ENCODE peak calls at places on chromosome 5, in four cellular contexts. H is nephron progenitor cell, K is right lobe of liver, J is GM13977. R is an unnamed sample.

GRCh38 chr5:76391014-76391413 is 12.1 kb upstream of the IQGAP2 start:
- DNase-seq in H (no peak), K (no peak), J (no peak), R (no peak)

GRCh38 chr5:96668725-96669124 is 6.5 kb downstream of the CAST start:
- DNase-seq in H (no peak), K (peak), J (no peak), R (no peak)

GRCh38 chr5:170886210-170886894 is 24.5 kb downstream of the RANBP17 start:
- DNase-seq in H (no peak), K (no peak), J (no peak), R (no peak)

GRCh38 chr5:111530298-111530740 is 18.0 kb upstream of the STARD4 start:
- DNase-seq in H (no peak), K (peak), J (peak), R (peak)

GRCh38 chr5:138748630-138749081 is 4.6 kb upstream of the CTNNA1 start:
- DNase-seq in H (no peak), K (no peak), J (no peak), R (no peak)

GRCh38 chr5:36606437-36607113 is at the start of gene SLC1A3:
- DNase-seq in H (peak), K (peak), J (peak), R (peak)

GRCh38 chr5:160293901-160294561 is 18.3 kb downstream of the CCNJL start:
- DNase-seq in H (no peak), K (no peak), J (no peak), R (no peak)

GRCh38 chr5:125093776-125094175 is 347.3 kb upstream of the ZNF608 start:
- DNase-seq in H (no peak), K (no peak), J (no peak), R (no peak)

GRCh38 chr5:170638454-170639220 is 134.8 kb downstream of the KCNIP1 start:
- DNase-seq in H (peak), K (peak), J (peak), R (peak)

GRCh38 chr5:139806726-139807646 is 11.4 kb downstream of the PSD2 start:
- DNase-seq in H (no peak), K (no peak), J (no peak), R (no peak)

GRCh38 chr5:10202089-10202753 is 47.5 kb downstream of the ATPSCKMT start:
- DNase-seq in H (no peak), K (no peak), J (no peak), R (no peak)

GRCh38 chr5:10279925-10280720 is 27.6 kb downstream of the CMBL start:
- DNase-seq in H (no peak), K (no peak), J (no peak), R (no peak)

GRCh38 chr5:57405984-57406383 is 76.6 kb downstream of the ACTBL2 start:
- DNase-seq in H (no peak), K (no peak), J (no peak), R (no peak)

GRCh38 chr5:113031132-113031531 is 54.5 kb downstream of the DCP2 start:
- DNase-seq in H (no peak), K (no peak), J (no peak), R (no peak)

GRCh38 chr5:57749396-57749795 is 266.8 kb upstream of the ACTBL2 start:
- DNase-seq in H (no peak), K (no peak), J (no peak), R (no peak)

GRCh38 chr5:6636293-6636692 is 3.1 kb downstream of the SRD5A1 start:
- DNase-seq in H (no peak), K (peak), J (no peak), R (no peak)

GRCh38 chr5:141100243-141100805 is at the start of gene PCDHB3:
- DNase-seq in H (no peak), K (no peak), J (no peak), R (peak)

GRCh38 chr5:145246961-145247744 is 588.0 kb downstream of the PRELID2 start:
- DNase-seq in H (no peak), K (no peak), J (no peak), R (no peak)

GRCh38 chr5:167937628-167938000 is 353.8 kb upstream of the WWC1 start:
- DNase-seq in H (no peak), K (no peak), J (no peak), R (no peak)

GRCh38 chr5:43007246-43007910 is 32.7 kb downstream of the ANXA2R start:
- DNase-seq in H (peak), K (peak), J (peak), R (no peak)

GRCh38 chr5:163504091-163504931 is 1.1 kb upstream of the MAT2B start:
- DNase-seq in H (peak), K (peak), J (peak), R (no peak)

GRCh38 chr5:80125022-80125961 is 90.1 kb downstream of the THBS4 start:
- DNase-seq in H (no peak), K (no peak), J (peak), R (no peak)

GRCh38 chr5:67092447-67093023 is 104.1 kb downstream of the CD180 start:
- DNase-seq in H (no peak), K (no peak), J (no peak), R (no peak)

GRCh38 chr5:175657593-175658271 is at the start of gene HRH2:
- DNase-seq in H (peak), K (no peak), J (no peak), R (no peak)

GRCh38 chr5:73292816-73293459 is 119.9 kb downstream of the TMEM174 start:
- DNase-seq in H (no peak), K (no peak), J (no peak), R (no peak)

GRCh38 chr5:73298251-73299016 is 125.4 kb downstream of the TMEM174 start:
- DNase-seq in H (peak), K (no peak), J (no peak), R (no peak)

GRCh38 chr5:73297430-73297829 is 124.4 kb downstream of the TMEM174 start:
- DNase-seq in H (no peak), K (no peak), J (no peak), R (no peak)

GRCh38 chr5:73296772-73297171 is 123.8 kb downstream of the TMEM174 start:
- DNase-seq in H (no peak), K (no peak), J (no peak), R (no peak)

GRCh38 chr5:73295447-73295846 is 122.5 kb downstream of the TMEM174 start:
- DNase-seq in H (no peak), K (no peak), J (no peak), R (no peak)
- TF ChIP-seq CTCF in H (no peak), K (no peak), J (no peak), R (no peak)

GRCh38 chr5:151557466-151557865 is 33.7 kb downstream of the FAT2 start:
- DNase-seq in H (no peak), K (no peak), J (no peak), R (no peak)

GRCh38 chr5:151557951-151558350 is 33.2 kb downstream of the FAT2 start:
- DNase-seq in H (no peak), K (no peak), J (no peak), R (no peak)

GRCh38 chr5:151556808-151557207 is 34.3 kb downstream of the FAT2 start:
- DNase-seq in H (no peak), K (no peak), J (no peak), R (no peak)

GRCh38 chr5:151553695-151554094 is 37.4 kb downstream of the FAT2 start:
- DNase-seq in H (no peak), K (no peak), J (no peak), R (no peak)

GRCh38 chr5:151555760-151556576 is 35.2 kb downstream of the FAT2 start:
- DNase-seq in H (no peak), K (no peak), J (no peak), R (no peak)
- TF ChIP-seq CTCF in H (no peak), K (no peak), J (no peak), R (no peak)

DNA sequence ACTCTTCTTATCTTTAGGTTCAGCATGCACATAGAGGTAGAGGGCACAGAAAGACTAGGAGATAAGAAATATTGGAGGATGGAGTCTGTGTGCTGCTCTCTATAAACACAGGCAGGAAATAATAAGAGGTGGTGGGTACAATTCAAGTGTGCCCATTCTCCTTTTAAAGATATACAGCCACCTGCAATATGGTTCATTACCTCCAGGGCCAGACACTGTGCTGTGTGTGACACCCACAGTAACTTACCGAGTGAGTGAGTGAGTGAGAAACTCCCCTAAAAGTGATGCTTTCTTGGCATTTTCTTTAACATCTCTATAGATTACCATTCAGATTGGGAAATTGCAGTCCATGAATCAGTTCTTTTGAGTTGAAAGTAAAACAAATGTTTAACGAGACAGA is 311.8 kb upstream of the KCNN2 start:
- DNase-seq in H (no peak), K (no peak), J (no peak), R (no peak)
- TF ChIP-seq CTCF in H (no peak), K (no peak), J (no peak), R (no peak)

DNA sequence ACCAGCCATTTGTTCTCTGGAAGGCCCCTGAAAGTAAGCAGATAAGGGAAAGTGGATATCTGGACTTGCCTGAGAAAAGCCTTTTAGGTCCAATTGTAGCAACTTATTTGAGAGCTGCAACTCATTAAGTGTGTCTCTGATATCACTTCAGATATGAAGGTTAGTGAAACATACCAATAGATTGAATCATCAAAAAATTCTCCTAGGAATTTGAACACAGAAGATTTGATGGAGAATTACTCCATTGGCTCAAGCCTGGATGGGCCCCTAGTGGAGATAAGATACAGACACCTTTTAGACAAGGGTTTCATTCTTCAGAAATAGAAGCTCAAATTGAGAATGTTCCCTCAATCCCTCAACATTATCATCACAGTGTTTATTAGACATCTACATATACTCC is 356.7 kb downstream of the NDUFS4 start:
- DNase-seq in H (no peak), K (no peak), J (no peak), R (no peak)
- TF ChIP-seq CTCF in H (peak), K (no peak), J (no peak), R (no peak)

GRCh38 chr5:157828949-157829639 is 29.9 kb downstream of the CLINT1 start:
- DNase-seq in H (no peak), K (no peak), J (no peak), R (no peak)
- TF ChIP-seq CTCF in H (peak), K (peak), J (peak), R (no peak)